ENCODE peak calls at places on chromosomes 11 and 22, in four cellular contexts. J, M, F and P are unnamed samples.

GRCh38 chr22:42376721-42377177 is 55.5 kb downstream of the NFAM1 start:
- DNase-seq in J (no peak), M (peak; percentile 82), F (no peak), P (no peak)

GRCh38 chr11:129317564-129317963 is 58.1 kb upstream of the BARX2 start:
- DNase-seq in J (no peak), M (no peak), F (no peak), P (peak; percentile 29)

GRCh38 chr11:44539971-44540370 is 25.5 kb upstream of the CD82 start:
- DNase-seq in J (no peak), M (no peak), F (no peak), P (no peak)

GRCh38 chr11:102268083-102268984 is 49.0 kb upstream of the BIRC3 start:
- DNase-seq in J (peak; percentile 10), M (peak; percentile 85), F (peak; percentile 75), P (no peak)

GRCh38 chr11:79040348-79040747 is 400.5 kb downstream of the TENM4 start:
- DNase-seq in J (no peak), M (no peak), F (no peak), P (no peak)

GRCh38 chr22:35540600-35541253 is at the start of gene RASD2:
- DNase-seq in J (no peak), M (no peak), F (peak; percentile 31), P (peak; percentile 38)

GRCh38 chr11:124882339-124883071 is 15.2 kb downstream of the ROBO4 start:
- DNase-seq in J (no peak), M (peak; percentile 68), F (no peak), P (no peak)

GRCh38 chr22:49197500-49197899 is 630.2 kb downstream of the BRD1 start:
- DNase-seq in J (no peak), M (peak; percentile 38), F (no peak), P (no peak)

GRCh38 chr11:1260023-1260501 is 37.2 kb downstream of the MUC5B start:
- DNase-seq in J (no peak), M (no peak), F (peak; percentile 57), P (no peak)

GRCh38 chr11:73164803-73165542 is 22.9 kb upstream of the FCHSD2 start:
- DNase-seq in J (no peak), M (no peak), F (no peak), P (no peak)

GRCh38 chr11:30855383-30856006 is 269.3 kb upstream of the MPPED2 start:
- DNase-seq in J (no peak), M (no peak), F (peak; percentile 1), P (no peak)

GRCh38 chr22:37657590-37658132 is 862 bp upstream of the PDXP start:
- DNase-seq in J (no peak), M (no peak), F (no peak), P (peak; percentile 25)

GRCh38 chr22:43789452-43789851 is 22.7 kb downstream of the EFCAB6 start:
- DNase-seq in J (no peak), M (no peak), F (no peak), P (no peak)

GRCh38 chr11:121587182-121587581 is 134.4 kb upstream of the SORL1-AS1 start:
- DNase-seq in J (no peak), M (no peak), F (no peak), P (no peak)

GRCh38 chr22:47200273-47201051 is 438.0 kb downstream of the TBC1D22A start:
- DNase-seq in J (no peak), M (no peak), F (no peak), P (no peak)

GRCh38 chr11:131977231-131977630 is 606.8 kb downstream of the NTM start:
- DNase-seq in J (no peak), M (no peak), F (no peak), P (no peak)

GRCh38 chr11:110086892-110087309 is 6.3 kb upstream of the ZC3H12C start:
- DNase-seq in J (no peak), M (no peak), F (no peak), P (no peak)

GRCh38 chr22:35601013-35601580 is 16.0 kb downstream of the MB start:
- DNase-seq in J (no peak), M (no peak), F (no peak), P (no peak)

GRCh38 chr11:59615132-59615636 is 390 bp downstream of the OSBP start:
- DNase-seq in J (no peak), M (peak; percentile 71), F (peak; percentile 64), P (no peak)

GRCh38 chr11:7892751-7893356 is 38.2 kb downstream of the OR10A6 start:
- DNase-seq in J (no peak), M (no peak), F (peak; percentile 84), P (peak; percentile 18)

GRCh38 chr22:19051381-19051780 is 70.8 kb downstream of the DGCR2 start:
- DNase-seq in J (no peak), M (no peak), F (no peak), P (no peak)

GRCh38 chr11:12674936-12675696 is 895 bp downstream of the TEAD1 start:
- DNase-seq in J (no peak), M (peak; percentile 76), F (peak; percentile 12), P (no peak)

GRCh38 chr11:130715085-130715932 is 201.0 kb downstream of the SNX19 start:
- DNase-seq in J (no peak), M (no peak), F (no peak), P (no peak)

GRCh38 chr22:20186183-20186870 is 35.5 kb upstream of the CCDC188 start:
- DNase-seq in J (no peak), M (no peak), F (peak; percentile 10), P (no peak)
- TF ChIP-seq CTCF in J (no peak), M (no peak), F (peak; percentile 53), P (no peak)

GRCh38 chr11:105582497-105582896 is 27.4 kb upstream of the GRIA4 start:
- DNase-seq in J (no peak), M (no peak), F (no peak), P (no peak)

GRCh38 chr11:105579111-105579510 is 30.8 kb upstream of the GRIA4 start:
- DNase-seq in J (no peak), M (no peak), F (no peak), P (no peak)

GRCh38 chr11:105573091-105573490 is 36.8 kb upstream of the GRIA4 start:
- DNase-seq in J (no peak), M (no peak), F (no peak), P (no peak)

GRCh38 chr11:105577645-105578044 is 32.2 kb upstream of the GRIA4 start:
- DNase-seq in J (no peak), M (no peak), F (no peak), P (no peak)
- TF ChIP-seq CTCF in J (no peak), M (no peak), F (no peak), P (no peak)

GRCh38 chr11:6538456-6538855 is 41.4 kb downstream of the DNHD1 start:
- DNase-seq in J (no peak), M (no peak), F (no peak), P (no peak)
- TF ChIP-seq CTCF in J (no peak), M (no peak), F (no peak), P (no peak)

DNA sequence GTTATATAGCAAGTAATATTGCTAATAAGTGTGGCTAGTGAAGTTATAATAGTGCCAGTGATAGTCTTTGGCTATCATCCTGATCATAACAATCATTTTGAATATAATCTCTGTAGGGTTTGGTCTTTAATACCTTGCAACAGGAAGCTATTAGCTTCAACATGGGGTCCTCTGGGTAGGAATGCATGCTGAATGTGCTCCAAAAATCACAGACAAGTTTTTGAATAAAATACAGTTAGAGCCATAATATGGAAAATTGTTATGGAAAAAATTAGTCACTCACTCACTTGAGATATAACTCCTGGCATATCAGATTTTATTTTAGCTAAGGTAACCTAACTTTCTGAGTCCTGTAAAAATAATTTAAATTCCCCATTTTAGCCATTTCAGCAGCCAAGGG is 95.4 kb upstream of the MTMR2 start:
- DNase-seq in J (no peak), M (no peak), F (no peak), P (no peak)
- TF ChIP-seq CTCF in J (no peak), M (no peak), F (no peak), P (no peak)

GRCh38 chr11:61425367-61426131 is 4.2 kb downstream of the CPSF7 start:
- DNase-seq in J (no peak), M (no peak), F (no peak), P (no peak)

GRCh38 chr11:61429691-61430582 is at the start of the genes CPSF7 and SDHAF2:
- DNase-seq in J (peak; percentile 86), M (peak; percentile 98), F (peak; percentile 98), P (peak; percentile 82)

DNA sequence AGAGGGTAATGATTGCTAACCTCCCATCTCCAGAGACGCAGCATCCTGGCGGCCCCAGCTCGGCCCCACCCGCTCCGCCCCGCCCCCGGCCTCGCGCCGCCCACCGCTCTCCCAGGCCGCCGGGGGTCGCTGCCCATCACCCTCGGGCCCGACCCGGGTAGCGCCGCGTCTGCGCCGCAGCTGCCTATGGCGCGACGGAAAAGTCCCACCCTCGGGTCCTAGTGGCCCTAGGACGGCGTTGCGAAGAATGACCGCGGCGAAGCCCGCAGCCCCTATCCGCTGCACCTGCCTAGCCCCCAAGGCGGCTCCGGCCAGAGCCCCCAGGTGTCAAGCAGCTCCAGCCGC is 457 bp downstream of the CPSF7 start:
- DNase-seq in J (no peak), M (no peak), F (peak; percentile 87), P (peak; percentile 54)
- TF ChIP-seq CTCF in J (no peak), M (no peak), F (peak; percentile 72), P (no peak)

GRCh38 chr11:96524475-96524874 is 134.7 kb downstream of the JRKL start:
- DNase-seq in J (no peak), M (no peak), F (no peak), P (no peak)
- TF ChIP-seq CTCF in J (no peak), M (no peak), F (peak; percentile 41), P (no peak)

GRCh38 chr11:126186708-126187481 is 24.6 kb downstream of the RPUSD4 start:
- DNase-seq in J (no peak), M (no peak), F (no peak), P (no peak)
- TF ChIP-seq CTCF in J (no peak), M (no peak), F (peak; percentile 56), P (no peak)

GRCh38 chr11:68994891-68995280 is 14.1 kb upstream of the MRGPRD start:
- DNase-seq in J (no peak), M (no peak), F (no peak), P (no peak)
- TF ChIP-seq CTCF in J (no peak), M (no peak), F (no peak), P (no peak)

DNA sequence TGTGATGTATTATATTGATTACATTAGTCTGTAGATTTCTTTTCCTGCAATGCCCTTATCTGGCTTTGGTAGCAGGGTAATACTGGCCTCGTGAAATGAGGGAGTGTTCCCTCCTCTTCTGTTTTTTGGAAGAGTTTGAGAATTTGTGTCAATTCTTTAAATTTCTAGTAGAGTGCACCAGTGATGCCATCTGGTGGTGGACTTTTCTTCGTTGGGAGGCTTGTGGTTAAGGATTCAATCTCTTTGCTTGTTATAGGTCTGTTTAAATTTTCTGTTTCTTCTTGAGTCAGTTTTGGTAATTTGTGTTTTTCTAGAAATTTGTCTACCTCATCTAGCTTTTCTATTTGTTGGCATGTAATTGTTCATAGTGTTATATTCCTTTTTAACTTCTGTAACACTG is 18.9 kb downstream of the SHANK3 start:
- DNase-seq in J (no peak), M (no peak), F (peak; percentile 57), P (peak; percentile 62)
- TF ChIP-seq CTCF in J (no peak), M (no peak), F (peak; percentile 95), P (peak; percentile 28)